ENCODE peak calls at places on chromosomes 4 and X, in ten cellular contexts. One of them, this sample, is unnamed.

GRCh38 chr4:151952137-151952536 is 191.3 kb upstream of the GATB start:
- DNase-seq in HEK293T: no peak
- DNase-seq in tibial artery: no peak
- DNase-seq in HTR-8/SVneo: no peak
- DNase-seq in progenitor cell of endocrine pancreas: no peak
- DNase-seq in NCI-H1105: no peak
- DNase-seq in amniotic stem cell: no peak
- DNase-seq in Right ventricle myocardium superior: no peak
- DNase-seq in HepG2: no peak
- DNase-seq in mucosa of descending colon: no peak
- DNase-seq in this sample: no peak

GRCh38 chrX:19986531-19986930 is 4.3 kb downstream of the BCLAF3 start:
- DNase-seq in HEK293T: no peak
- DNase-seq in tibial artery: no peak
- DNase-seq in HTR-8/SVneo: no peak
- DNase-seq in progenitor cell of endocrine pancreas: no peak
- DNase-seq in NCI-H1105: no peak
- DNase-seq in amniotic stem cell: no peak
- DNase-seq in Right ventricle myocardium superior: no peak
- DNase-seq in HepG2: no peak
- DNase-seq in mucosa of descending colon: no peak
- DNase-seq in this sample: no peak

GRCh38 chrX:79290596-79290995 is 76.5 kb downstream of the ITM2A start:
- DNase-seq in HEK293T: no peak
- DNase-seq in tibial artery: no peak
- DNase-seq in HTR-8/SVneo: no peak
- DNase-seq in progenitor cell of endocrine pancreas: no peak
- DNase-seq in NCI-H1105: no peak
- DNase-seq in amniotic stem cell: no peak
- DNase-seq in Right ventricle myocardium superior: no peak
- DNase-seq in HepG2: no peak
- DNase-seq in mucosa of descending colon: no peak
- DNase-seq in this sample: no peak

GRCh38 chr4:86181585-86181984 is 178.3 kb downstream of the MAPK10 start:
- DNase-seq in HEK293T: no peak
- DNase-seq in tibial artery: no peak
- DNase-seq in HTR-8/SVneo: peak; percentile 13
- DNase-seq in progenitor cell of endocrine pancreas: no peak
- DNase-seq in NCI-H1105: no peak
- DNase-seq in amniotic stem cell: peak; percentile 0
- DNase-seq in Right ventricle myocardium superior: no peak
- DNase-seq in HepG2: no peak
- DNase-seq in mucosa of descending colon: no peak
- DNase-seq in this sample: no peak

GRCh38 chrX:119605739-119606507 is at the start of gene NKRF:
- DNase-seq in HEK293T: peak; percentile 91
- DNase-seq in tibial artery: peak; percentile 96
- DNase-seq in HTR-8/SVneo: peak; percentile 60
- DNase-seq in progenitor cell of endocrine pancreas: peak; percentile 73
- DNase-seq in NCI-H1105: peak; percentile 82
- DNase-seq in amniotic stem cell: peak; percentile 50
- DNase-seq in Right ventricle myocardium superior: peak; percentile 96
- DNase-seq in HepG2: peak; percentile 82
- DNase-seq in mucosa of descending colon: peak; percentile 95
- DNase-seq in this sample: peak; percentile 97

GRCh38 chrX:78514852-78515251 is 144.3 kb downstream of the RTL3 start:
- DNase-seq in HEK293T: no peak
- DNase-seq in tibial artery: no peak
- DNase-seq in HTR-8/SVneo: no peak
- DNase-seq in progenitor cell of endocrine pancreas: no peak
- DNase-seq in NCI-H1105: no peak
- DNase-seq in amniotic stem cell: no peak
- DNase-seq in Right ventricle myocardium superior: no peak
- DNase-seq in HepG2: no peak
- DNase-seq in mucosa of descending colon: no peak
- DNase-seq in this sample: no peak

GRCh38 chr4:110636677-110637407 is 14.0 kb upstream of the PITX2 start:
- DNase-seq in HEK293T: peak; percentile 77
- DNase-seq in tibial artery: no peak
- DNase-seq in HTR-8/SVneo: peak; percentile 72
- DNase-seq in progenitor cell of endocrine pancreas: no peak
- DNase-seq in NCI-H1105: no peak
- DNase-seq in amniotic stem cell: no peak
- DNase-seq in Right ventricle myocardium superior: no peak
- DNase-seq in HepG2: no peak
- DNase-seq in mucosa of descending colon: no peak
- DNase-seq in this sample: no peak

GRCh38 chrX:41796050-41796449 is 72.1 kb downstream of the GPR82 start:
- DNase-seq in HEK293T: no peak
- DNase-seq in tibial artery: no peak
- DNase-seq in HTR-8/SVneo: no peak
- DNase-seq in progenitor cell of endocrine pancreas: no peak
- DNase-seq in NCI-H1105: no peak
- DNase-seq in amniotic stem cell: no peak
- DNase-seq in Right ventricle myocardium superior: no peak
- DNase-seq in HepG2: no peak
- DNase-seq in mucosa of descending colon: no peak
- DNase-seq in this sample: no peak

GRCh38 chrX:20015945-20016617 is 25.2 kb upstream of the BCLAF3 start:
- DNase-seq in HEK293T: no peak
- DNase-seq in tibial artery: no peak
- DNase-seq in HTR-8/SVneo: no peak
- DNase-seq in progenitor cell of endocrine pancreas: no peak
- DNase-seq in NCI-H1105: no peak
- DNase-seq in amniotic stem cell: no peak
- DNase-seq in Right ventricle myocardium superior: no peak
- DNase-seq in HepG2: no peak
- DNase-seq in mucosa of descending colon: no peak
- DNase-seq in this sample: no peak

GRCh38 chrX:8783100-8784098 is 17.8 kb downstream of the FAM9A start:
- DNase-seq in HEK293T: peak; percentile 34
- DNase-seq in tibial artery: no peak
- DNase-seq in HTR-8/SVneo: no peak
- DNase-seq in progenitor cell of endocrine pancreas: no peak
- DNase-seq in NCI-H1105: no peak
- DNase-seq in amniotic stem cell: no peak
- DNase-seq in Right ventricle myocardium superior: no peak
- DNase-seq in HepG2: peak; percentile 6
- DNase-seq in mucosa of descending colon: peak; percentile 28
- DNase-seq in this sample: no peak

This sample was measured in sigmoid colon.